ENCODE peak calls at places on chromosomes 13 and 19, in six cellular contexts. H, X, J, W, I and Q are unnamed samples.

GRCh38 chr19:48968813-48969218 is 3.7 kb downstream of the FTL start:
- DNase-seq in H (no peak), X (no peak), W (no peak), I (no peak), J (no peak), Q (no peak)

GRCh38 chr19:6066661-6067646 is 43.3 kb downstream of the RFX2 start:
- DNase-seq in J (no peak), W (no peak), H (no peak), I (peak; percentile 97), X (peak; percentile 58), Q (peak; percentile 99)

GRCh38 chr13:36998624-36999041 is 507 bp downstream of the ALG5 start:
- DNase-seq in I (no peak), W (no peak), H (no peak), X (peak; percentile 17), J (no peak), Q (no peak)

GRCh38 chr13:111115841-111116500 is 861 bp downstream of the ARHGEF7 start:
- DNase-seq in J (no peak), X (no peak), W (no peak), H (no peak), I (peak; percentile 12), Q (peak; percentile 27)

GRCh38 chr19:13834308-13834790 is 39.1 kb downstream of the ZSWIM4 start:
- DNase-seq in H (no peak), I (no peak), X (no peak), J (no peak), W (no peak), Q (no peak)

GRCh38 chr13:102873653-102874052 is 27.8 kb downstream of the ERCC5 start:
- DNase-seq in J (no peak), W (no peak), X (no peak), H (no peak), I (no peak), Q (peak; percentile 6)

GRCh38 chr19:11814707-11815050 is 606 bp downstream of the ZNF440 start:
- DNase-seq in J (no peak), W (no peak), H (no peak), I (no peak), X (no peak), Q (peak; percentile 19)

GRCh38 chr19:16654151-16654550 is 5.8 kb downstream of the SMIM7 start:
- DNase-seq in H (no peak), W (peak; percentile 19), J (no peak), I (peak; percentile 35), X (peak; percentile 73), Q (no peak)

GRCh38 chr19:21328402-21328801 is 808 bp downstream of the ZNF708 start:
- DNase-seq in X (no peak), J (no peak), H (no peak), I (peak; percentile 3), W (no peak), Q (no peak)

GRCh38 chr13:111492958-111493357 is 172.5 kb downstream of the TEX29 start:
- DNase-seq in H (no peak), J (no peak), X (no peak), W (no peak), I (no peak), Q (no peak)

GRCh38 chr13:30720470-30720869 is 14.9 kb upstream of the ALOX5AP start:
- DNase-seq in X (no peak), J (peak; percentile 59), H (no peak), I (no peak), W (no peak), Q (no peak)

GRCh38 chr13:99617474-99618255 is 116.4 kb downstream of the TM9SF2 start:
- DNase-seq in W (peak; percentile 18), H (no peak), I (peak; percentile 33), J (no peak), X (peak; percentile 26), Q (peak; percentile 29)

GRCh38 chr19:5994407-5995165 is 16.6 kb upstream of the RANBP3 start:
- DNase-seq in J (no peak), X (no peak), W (no peak), H (no peak), I (no peak), Q (no peak)

GRCh38 chr19:35052599-35053190 is 11.2 kb downstream of the HPN start:
- DNase-seq in X (no peak), H (no peak), J (no peak), I (no peak), W (no peak), Q (no peak)

GRCh38 chr13:38796890-38797289 is 110.0 kb downstream of the FREM2 start:
- DNase-seq in J (no peak), W (no peak), X (no peak), H (no peak), I (no peak), Q (no peak)

GRCh38 chr13:114119196-114119595 is 13.2 kb downstream of the RASA3 start:
- DNase-seq in I (peak; percentile 30), W (no peak), J (no peak), X (no peak), H (no peak), Q (peak; percentile 97)

GRCh38 chr19:35404879-35405622 is 34.2 kb downstream of the GPR42 start:
- DNase-seq in J (peak; percentile 95), X (peak; percentile 20), W (no peak), I (peak; percentile 70), H (no peak), Q (no peak)

GRCh38 chr19:44856438-44857083 is 10.5 kb downstream of the NECTIN2 start:
- DNase-seq in J (no peak), H (no peak), X (peak; percentile 32), I (peak; percentile 64), W (no peak), Q (peak; percentile 79)

GRCh38 chr13:64293923-64294322 is 2878.3 kb upstream of the PCDH20 start:
- DNase-seq in I (no peak), X (no peak), J (no peak), W (no peak), H (no peak), Q (no peak)

GRCh38 chr13:42740753-42741152 is 40.6 kb upstream of the FAM216B start:
- DNase-seq in I (no peak), J (no peak), W (peak; percentile 7), X (peak; percentile 5), H (no peak), Q (peak; percentile 49)

GRCh38 chr13:114115191-114115671 is 17.2 kb downstream of the RASA3 start:
- DNase-seq in J (no peak), W (no peak), X (peak; percentile 28), I (peak; percentile 33), H (no peak), Q (peak; percentile 83)

GRCh38 chr19:40754611-40755247 is 3.7 kb downstream of the SNRPA start:
- DNase-seq in W (no peak), I (peak; percentile 62), J (no peak), X (no peak), H (no peak), Q (no peak)

GRCh38 chr13:54150851-54151250 is 1122.2 kb downstream of the OLFM4 start:
- DNase-seq in W (no peak), I (no peak), X (no peak), J (no peak), H (no peak), Q (no peak)

DNA sequence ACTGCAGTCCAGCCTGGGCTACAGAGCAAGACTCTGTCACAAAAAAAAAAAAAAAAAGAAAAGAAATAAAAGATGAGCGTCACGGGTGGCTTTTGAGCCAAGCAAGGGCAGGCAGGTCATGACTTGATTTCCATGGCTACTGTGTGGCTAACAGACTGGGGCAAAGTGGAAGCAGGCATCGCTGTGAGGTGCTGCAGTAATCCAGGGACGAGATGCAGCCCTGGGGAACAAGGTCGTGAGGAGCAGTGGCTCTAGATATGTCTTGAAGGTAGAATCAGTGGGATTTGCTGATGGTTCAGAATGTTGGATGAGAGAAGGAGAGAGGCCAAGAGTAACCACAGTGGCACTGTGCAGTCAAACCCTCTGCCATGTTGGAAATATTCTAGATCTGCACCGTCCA is 14.2 kb downstream of the HAS1 start:
- DNase-seq in X (no peak), H (no peak), J (no peak), W (no peak), I (no peak), Q (no peak)
- TF ChIP-seq POLR2A in X (no peak), H (no peak), J (no peak), W (no peak), I (no peak), Q (no peak)

GRCh38 chr19:19538767-19539166 is 702 bp downstream of the CILP2 start:
- DNase-seq in I (no peak), W (no peak), J (no peak), H (no peak), X (no peak), Q (no peak)
- H3K4me3 ChIP-seq in I (peak overlapping the region; percentile 61), W (peak overlapping the region; percentile 59), J (no peak overlapping the region), H (peak overlapping the region; percentile 57), X (no peak overlapping the region), Q (no peak overlapping the region)

DNA sequence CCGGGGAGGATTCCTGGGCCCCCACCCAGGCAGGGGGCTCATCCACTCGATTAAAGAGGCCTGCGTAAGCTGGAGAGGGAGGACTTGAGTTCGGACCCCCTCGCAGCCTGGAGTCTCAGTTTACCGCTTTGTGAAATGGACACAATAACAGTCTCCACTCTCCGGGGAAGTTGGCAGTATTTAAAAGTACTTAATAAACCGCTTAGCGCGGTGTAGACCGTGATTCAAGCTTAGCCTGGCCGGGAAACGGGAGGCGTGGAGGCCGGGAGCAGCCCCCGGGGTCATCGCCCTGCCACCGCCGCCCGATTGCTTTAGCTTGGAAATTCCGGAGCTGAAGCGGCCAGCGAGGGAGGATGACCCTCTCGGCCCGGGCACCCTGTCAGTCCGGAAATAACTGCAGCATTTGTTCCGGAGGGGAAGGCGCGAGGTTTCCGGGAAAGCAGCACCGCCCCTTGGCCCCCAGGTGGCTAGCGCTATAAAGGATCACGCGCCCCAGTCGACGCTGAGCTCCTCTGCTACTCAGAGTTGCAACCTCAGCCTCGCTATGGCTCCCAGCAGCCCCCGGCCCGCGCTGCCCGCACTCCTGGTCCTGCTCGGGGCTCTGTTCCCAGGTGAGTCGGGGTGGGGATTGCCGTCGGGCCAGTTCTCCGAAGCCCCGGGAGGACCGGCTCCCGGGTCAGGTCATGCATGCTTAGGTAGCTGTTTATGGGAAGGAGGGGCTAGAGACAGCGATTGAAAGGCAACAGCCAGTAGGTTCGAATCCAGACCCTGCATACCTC is at the start of gene ICAM1:
- DNase-seq in J (no peak), H (no peak), X (peak; percentile 71), I (peak; percentile 83), W (no peak), Q (peak; percentile 92)
- TF ChIP-seq EZH2 in J (no peak), H (peak; percentile 36), X (no peak), I (no peak), W (no peak), Q (peak; percentile 15)

GRCh38 chr19:54369082-54369691 is 4.5 kb upstream of the LAIR1 start:
- DNase-seq in J (no peak), H (no peak), X (no peak), I (no peak), W (no peak), Q (no peak)
- TF ChIP-seq POLR2A in J (no peak), H (no peak), X (no peak), I (no peak), W (no peak), Q (no peak)